ENCODE peak calls at places on chromosomes 6 and 20, in five cellular contexts. One of them, this sample, is unnamed.

GRCh38 chr6:16635810-16636602 is 125.3 kb downstream of the ATXN1 start:
- DNase-seq in GM13977: peak
- DNase-seq in breast epithelium: no peak
- DNase-seq in GM20000: peak
- DNase-seq in HFF-Myc: peak
- DNase-seq in this sample: no peak

GRCh38 chr6:5423251-5423650 is 161.9 kb downstream of the FARS2 start:
- DNase-seq in GM13977: no peak
- DNase-seq in breast epithelium: no peak
- DNase-seq in GM20000: no peak
- DNase-seq in HFF-Myc: no peak
- DNase-seq in this sample: no peak

GRCh38 chr6:169141706-169142705 is 111.6 kb downstream of the THBS2 start:
- DNase-seq in GM13977: no peak
- DNase-seq in breast epithelium: no peak
- DNase-seq in GM20000: no peak
- DNase-seq in HFF-Myc: no peak
- DNase-seq in this sample: no peak

GRCh38 chr6:47655719-47656595 is 42.4 kb upstream of the ADGRF4 start:
- DNase-seq in GM13977: no peak
- DNase-seq in breast epithelium: peak
- DNase-seq in GM20000: no peak
- DNase-seq in HFF-Myc: peak
- DNase-seq in this sample: no peak

GRCh38 chr6:75210885-75211739 is 5.3 kb upstream of the COL12A1 start:
- DNase-seq in GM13977: peak
- DNase-seq in breast epithelium: no peak
- DNase-seq in GM20000: peak
- DNase-seq in HFF-Myc: no peak
- DNase-seq in this sample: no peak

GRCh38 chr6:14270142-14270893 is 152.7 kb downstream of the CD83 start:
- DNase-seq in GM13977: no peak
- DNase-seq in breast epithelium: no peak
- DNase-seq in GM20000: no peak
- DNase-seq in HFF-Myc: no peak
- DNase-seq in this sample: no peak

GRCh38 chr6:26457796-26458688 is at the start of gene BTN2A1:
- DNase-seq in GM13977: peak
- DNase-seq in breast epithelium: peak
- DNase-seq in GM20000: peak
- DNase-seq in HFF-Myc: peak
- DNase-seq in this sample: peak

GRCh38 chr6:44439270-44440045 is 52.0 kb downstream of the CDC5L start:
- DNase-seq in GM13977: no peak
- DNase-seq in breast epithelium: no peak
- DNase-seq in GM20000: no peak
- DNase-seq in HFF-Myc: no peak
- DNase-seq in this sample: no peak

GRCh38 chr6:13927203-13927602 is 2.5 kb downstream of the RNF182 start:
- DNase-seq in GM13977: no peak
- DNase-seq in breast epithelium: no peak
- DNase-seq in GM20000: no peak
- DNase-seq in HFF-Myc: no peak
- DNase-seq in this sample: no peak

GRCh38 chr6:87053312-87053711 is 41.6 kb downstream of the CGA start:
- DNase-seq in GM13977: no peak
- DNase-seq in breast epithelium: no peak
- DNase-seq in GM20000: no peak
- DNase-seq in HFF-Myc: no peak
- DNase-seq in this sample: no peak

GRCh38 chr6:140366991-140367390 is 992.5 kb upstream of the CITED2 start:
- DNase-seq in GM13977: no peak
- DNase-seq in breast epithelium: no peak
- DNase-seq in GM20000: no peak
- DNase-seq in HFF-Myc: peak
- DNase-seq in this sample: no peak

GRCh38 chr20:5806457-5807263 is 56.5 kb downstream of the SHLD1 start:
- DNase-seq in GM13977: no peak
- DNase-seq in breast epithelium: no peak
- DNase-seq in GM20000: no peak
- DNase-seq in HFF-Myc: no peak
- DNase-seq in this sample: no peak
- TF ChIP-seq CTCF in GM13977: peak
- TF ChIP-seq CTCF in breast epithelium: no peak
- TF ChIP-seq CTCF in GM20000: no peak
- TF ChIP-seq CTCF in HFF-Myc: peak
- TF ChIP-seq CTCF in this sample: peak

GRCh38 chr6:28900577-28901266 is 23.1 kb downstream of the TRIM27 start:
- DNase-seq in GM13977: no peak
- DNase-seq in breast epithelium: no peak
- DNase-seq in GM20000: no peak
- DNase-seq in HFF-Myc: no peak
- DNase-seq in this sample: no peak

GRCh38 chr6:28895131-28895812 is 28.5 kb downstream of the TRIM27 start:
- DNase-seq in GM13977: peak
- DNase-seq in breast epithelium: peak
- DNase-seq in GM20000: peak
- DNase-seq in HFF-Myc: peak
- DNase-seq in this sample: peak

GRCh38 chr6:28896505-28897392 is 27.0 kb downstream of the TRIM27 start:
- DNase-seq in GM13977: peak
- DNase-seq in breast epithelium: peak
- DNase-seq in GM20000: peak
- DNase-seq in HFF-Myc: peak
- DNase-seq in this sample: no peak

GRCh38 chr6:28903686-28904085 is 20.1 kb downstream of the TRIM27 start:
- DNase-seq in GM13977: no peak
- DNase-seq in breast epithelium: no peak
- DNase-seq in GM20000: no peak
- DNase-seq in HFF-Myc: peak
- DNase-seq in this sample: no peak

DNA sequence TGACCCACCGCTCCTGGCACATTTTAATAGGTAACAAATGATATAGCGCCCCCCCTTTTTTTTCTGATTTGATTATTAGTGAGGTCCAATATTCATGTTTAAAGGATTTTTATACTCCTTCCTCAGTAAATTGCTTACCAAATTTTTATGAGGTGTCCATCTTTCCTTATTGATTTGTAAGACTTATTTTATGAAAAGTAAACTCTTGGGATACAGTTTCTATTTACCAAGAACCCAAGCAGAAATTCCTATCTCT is 25.1 kb downstream of the TRIM27 start:
- DNase-seq in GM13977: no peak
- DNase-seq in breast epithelium: no peak
- DNase-seq in GM20000: no peak
- DNase-seq in HFF-Myc: no peak
- DNase-seq in this sample: no peak
- TF ChIP-seq CTCF in GM13977: no peak
- TF ChIP-seq CTCF in breast epithelium: no peak
- TF ChIP-seq CTCF in GM20000: no peak
- TF ChIP-seq CTCF in HFF-Myc: no peak
- TF ChIP-seq CTCF in this sample: no peak

GRCh38 chr6:119844385-119844784 is 494.8 kb upstream of the MAN1A1 start:
- DNase-seq in GM13977: no peak
- DNase-seq in breast epithelium: no peak
- DNase-seq in GM20000: no peak
- DNase-seq in HFF-Myc: no peak
- DNase-seq in this sample: no peak
- TF ChIP-seq CTCF in GM13977: no peak
- TF ChIP-seq CTCF in breast epithelium: no peak
- TF ChIP-seq CTCF in GM20000: no peak
- TF ChIP-seq CTCF in HFF-Myc: no peak
- TF ChIP-seq CTCF in this sample: no peak

GRCh38 chr6:116057766-116058165 is 2.9 kb downstream of the FRK start:
- DNase-seq in GM13977: no peak
- DNase-seq in breast epithelium: no peak
- DNase-seq in GM20000: no peak
- DNase-seq in HFF-Myc: no peak
- DNase-seq in this sample: no peak

GRCh38 chr6:116059713-116060571 is 749 bp downstream of the FRK start:
- DNase-seq in GM13977: peak
- DNase-seq in breast epithelium: no peak
- DNase-seq in GM20000: peak
- DNase-seq in HFF-Myc: no peak
- DNase-seq in this sample: peak

GRCh38 chr6:116062496-116062895 is 1.8 kb upstream of the FRK start:
- DNase-seq in GM13977: no peak
- DNase-seq in breast epithelium: no peak
- DNase-seq in GM20000: no peak
- DNase-seq in HFF-Myc: no peak
- DNase-seq in this sample: no peak

GRCh38 chr6:116064626-116065025 is 3.9 kb upstream of the FRK start:
- DNase-seq in GM13977: no peak
- DNase-seq in breast epithelium: no peak
- DNase-seq in GM20000: no peak
- DNase-seq in HFF-Myc: no peak
- DNase-seq in this sample: no peak

DNA sequence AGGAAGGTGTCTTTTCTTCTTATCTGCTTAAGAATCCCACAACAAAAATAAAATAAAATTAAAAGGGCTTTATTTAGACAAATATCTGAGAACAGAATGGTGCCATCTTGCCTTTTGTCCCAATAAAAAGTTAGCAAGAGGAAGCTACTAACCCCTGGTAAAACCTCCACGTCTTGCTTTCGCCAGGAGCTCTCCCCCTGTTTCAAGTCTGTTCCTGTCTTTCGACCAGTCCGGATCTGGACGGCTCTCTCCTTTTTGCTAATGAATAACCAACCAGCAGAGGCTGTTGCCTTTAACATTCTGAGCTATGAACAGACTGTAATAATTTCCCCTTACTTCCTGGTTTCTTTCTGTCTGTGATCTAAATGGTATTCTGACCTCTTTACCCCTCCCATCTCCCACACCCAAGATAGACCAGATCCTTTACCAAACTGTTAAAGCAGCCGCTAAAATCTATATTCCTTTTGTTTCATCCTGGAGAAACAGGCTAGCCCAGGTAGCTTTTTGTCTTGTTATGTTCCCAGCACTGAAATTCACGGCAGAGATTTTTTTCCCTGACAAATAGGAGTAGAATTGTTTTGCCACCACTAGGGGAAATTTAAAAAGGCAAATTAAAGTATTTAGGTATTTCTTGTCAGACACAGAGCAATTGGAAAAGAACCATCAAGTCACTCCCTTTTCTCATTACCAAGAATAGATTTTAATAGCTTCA is at the start of gene FRK:
- DNase-seq in GM13977: no peak
- DNase-seq in breast epithelium: peak
- DNase-seq in GM20000: no peak
- DNase-seq in HFF-Myc: no peak
- DNase-seq in this sample: no peak
- TF ChIP-seq CTCF in GM13977: no peak
- TF ChIP-seq CTCF in breast epithelium: peak
- TF ChIP-seq CTCF in GM20000: no peak
- TF ChIP-seq CTCF in HFF-Myc: peak
- TF ChIP-seq CTCF in this sample: peak

DNA sequence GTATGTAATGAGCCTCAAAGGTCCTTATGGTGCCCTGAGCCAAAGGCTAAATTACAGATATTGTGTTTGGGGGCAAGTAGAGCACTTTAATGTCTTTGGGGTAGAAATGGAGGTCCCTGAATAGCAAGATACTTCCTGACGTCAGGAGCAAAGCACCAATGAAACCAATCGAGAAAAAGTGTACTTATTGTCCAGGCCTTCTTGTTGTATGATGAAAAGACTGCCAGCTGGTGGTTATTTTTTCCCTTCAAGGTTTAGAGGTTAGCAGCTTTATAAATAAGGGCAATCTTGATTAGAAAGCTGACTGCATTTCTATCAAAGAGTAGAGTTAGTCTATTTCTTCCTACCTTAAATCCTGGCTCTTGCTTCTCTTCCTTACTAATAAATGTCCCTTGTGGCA is 76.1 kb upstream of the HSF2 start:
- DNase-seq in GM13977: no peak
- DNase-seq in breast epithelium: no peak
- DNase-seq in GM20000: no peak
- DNase-seq in HFF-Myc: no peak
- DNase-seq in this sample: no peak
- TF ChIP-seq CTCF in GM13977: no peak
- TF ChIP-seq CTCF in breast epithelium: no peak
- TF ChIP-seq CTCF in GM20000: no peak
- TF ChIP-seq CTCF in HFF-Myc: no peak
- TF ChIP-seq CTCF in this sample: no peak

DNA sequence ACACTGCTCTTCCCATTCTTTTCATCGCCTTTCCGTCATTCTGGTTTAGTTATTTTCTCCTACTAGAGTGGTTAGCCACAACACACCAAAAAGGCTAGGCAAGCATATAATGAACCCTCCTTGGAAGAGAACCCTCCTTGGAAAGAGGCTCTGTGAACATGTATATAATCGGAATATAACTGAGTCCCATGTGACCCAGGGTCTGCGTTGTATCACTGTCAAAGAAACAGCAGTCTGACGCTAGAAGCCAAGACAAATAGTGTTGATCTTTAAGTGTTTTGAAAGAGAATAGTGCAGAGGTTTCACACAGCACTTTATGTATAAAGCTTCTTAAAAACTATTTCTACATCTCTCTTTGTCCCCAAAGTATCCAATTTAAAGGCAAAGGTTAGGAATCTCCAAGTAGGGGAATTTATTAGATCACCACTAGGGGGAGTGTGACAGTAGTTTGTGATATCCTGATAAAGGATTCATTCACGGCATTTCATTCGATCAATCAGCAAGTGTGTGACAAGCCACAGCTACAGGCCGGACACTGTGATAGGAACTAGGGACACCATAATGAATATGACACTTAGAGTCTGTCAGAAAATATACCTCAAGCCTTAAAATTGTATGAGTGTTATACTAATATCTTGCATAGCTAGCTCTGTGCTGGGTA is 395.3 kb downstream of the CD109 start:
- DNase-seq in GM13977: peak
- DNase-seq in breast epithelium: no peak
- DNase-seq in GM20000: peak
- DNase-seq in HFF-Myc: no peak
- DNase-seq in this sample: peak
- TF ChIP-seq CTCF in GM13977: peak
- TF ChIP-seq CTCF in breast epithelium: peak
- TF ChIP-seq CTCF in GM20000: peak
- TF ChIP-seq CTCF in HFF-Myc: peak
- TF ChIP-seq CTCF in this sample: peak

DNA sequence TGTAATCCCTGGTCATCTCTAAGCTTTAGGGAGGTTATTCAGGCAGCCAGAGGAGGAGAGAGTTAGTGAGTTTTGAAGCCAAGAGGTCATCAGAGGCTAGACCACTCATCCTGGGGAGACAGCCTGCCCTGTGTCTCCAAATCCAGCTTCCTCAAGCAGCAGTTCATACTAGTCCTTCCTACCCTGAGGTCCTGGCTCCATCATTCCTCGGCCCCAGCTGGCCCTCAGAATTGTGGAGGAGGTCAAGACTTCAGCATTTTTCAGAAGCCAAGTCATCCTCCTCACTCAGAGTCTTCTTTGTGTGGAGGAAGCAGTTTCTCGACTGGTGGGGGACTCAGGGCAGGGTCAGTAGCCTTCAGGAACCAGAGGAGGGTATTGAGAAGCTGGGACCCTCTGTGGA is 12.4 kb upstream of the KIAA1755 start:
- DNase-seq in GM13977: no peak
- DNase-seq in breast epithelium: no peak
- DNase-seq in GM20000: no peak
- DNase-seq in HFF-Myc: no peak
- DNase-seq in this sample: no peak
- TF ChIP-seq CTCF in GM13977: no peak
- TF ChIP-seq CTCF in breast epithelium: no peak
- TF ChIP-seq CTCF in GM20000: no peak
- TF ChIP-seq CTCF in HFF-Myc: no peak
- TF ChIP-seq CTCF in this sample: no peak

GRCh38 chr20:46992640-46993035 is 98.0 kb downstream of the EYA2 start:
- DNase-seq in GM13977: no peak
- DNase-seq in breast epithelium: no peak
- DNase-seq in GM20000: no peak
- DNase-seq in HFF-Myc: no peak
- DNase-seq in this sample: no peak
- TF ChIP-seq CTCF in GM13977: no peak
- TF ChIP-seq CTCF in breast epithelium: no peak
- TF ChIP-seq CTCF in GM20000: no peak
- TF ChIP-seq CTCF in HFF-Myc: no peak
- TF ChIP-seq CTCF in this sample: no peak

This sample was measured in GM12864.